ENCODE peak calls at places on chromosomes 16 and 17, in ten cellular contexts. W is sigmoid colon, J is A673, N is kidney epithelial cell, M is astrocyte of the spinal cord, L is MM.1S, U is fibroblast of pulmonary artery, V is fibroblast of lung, B is PC-9, D is neural progenitor cell. O is an unnamed sample.

GRCh38 chr17:4161179-4161559 is 18.2 kb downstream of the CYB5D2 start:
- DNase-seq in W (no peak), J (no peak), N (peak), M (peak), L (no peak), U (peak), V (peak), B (peak), D (no peak), O (peak)

GRCh38 chr17:73304971-73305786 is 6.6 kb downstream of the CDC42EP4 start:
- DNase-seq in W (peak), J (peak), N (peak), M (peak), L (no peak), U (peak), V (peak), B (peak), D (peak), O (peak)

GRCh38 chr17:16911141-16911937 is 60.6 kb downstream of the TNFRSF13B start:
- DNase-seq in W (no peak), J (no peak), N (no peak), M (peak), L (no peak), U (peak), V (no peak), B (no peak), D (no peak), O (peak)

GRCh38 chr17:16989953-16990860 is 18.3 kb upstream of the TNFRSF13B start:
- DNase-seq in W (peak), J (no peak), N (no peak), M (no peak), L (peak), U (no peak), V (no peak), B (no peak), D (no peak), O (peak)

GRCh38 chr17:47633996-47634395 is 15.7 kb upstream of the KPNB1 start:
- DNase-seq in W (no peak), J (no peak), N (no peak), M (no peak), L (no peak), U (no peak), V (no peak), B (no peak), D (no peak), O (peak)

GRCh38 chr16:3548859-3549258 is 28.3 kb downstream of the NLRC3 start:
- DNase-seq in W (no peak), J (no peak), N (no peak), M (no peak), L (no peak), U (no peak), V (no peak), B (no peak), D (no peak), O (no peak)

GRCh38 chr16:4465977-4466779 is 8.2 kb downstream of the NMRAL1 start:
- DNase-seq in W (no peak), J (no peak), N (no peak), M (no peak), L (no peak), U (peak), V (no peak), B (no peak), D (no peak), O (no peak)

GRCh38 chr16:9381399-9381798 is 290.0 kb downstream of the HAPSTR1 start:
- DNase-seq in W (no peak), J (no peak), N (no peak), M (no peak), L (no peak), U (no peak), V (no peak), B (no peak), D (no peak), O (no peak)

GRCh38 chr17:52213451-52213850 is 54.9 kb upstream of the CA10 start:
- DNase-seq in W (no peak), J (no peak), N (no peak), M (no peak), L (no peak), U (no peak), V (no peak), B (no peak), D (no peak), O (no peak)

GRCh38 chr16:20393801-20394637 is 10.5 kb downstream of the PDILT start:
- DNase-seq in W (peak), J (no peak), N (no peak), M (no peak), L (no peak), U (no peak), V (no peak), B (no peak), D (no peak), O (no peak)

GRCh38 chr16:49183911-49184310 is 97.7 kb downstream of the CBLN1 start:
- DNase-seq in W (no peak), J (peak), N (no peak), M (no peak), L (peak), U (no peak), V (no peak), B (no peak), D (peak), O (peak)

GRCh38 chr17:20266806-20267458 is 200.4 kb downstream of the LGALS9B start:
- DNase-seq in W (no peak), J (peak), N (peak), M (peak), L (no peak), U (peak), V (peak), B (peak), D (no peak), O (peak)

GRCh38 chr16:23254338-23254737 is 47.8 kb upstream of the SCNN1B start:
- DNase-seq in W (no peak), J (no peak), N (peak), M (peak), L (no peak), U (no peak), V (no peak), B (peak), D (peak), O (peak)

GRCh38 chr16:19095699-19096098 is 18.1 kb upstream of the ITPRIPL2 start:
- DNase-seq in W (no peak), J (no peak), N (no peak), M (peak), L (no peak), U (no peak), V (no peak), B (peak), D (no peak), O (peak)

GRCh38 chr17:40561871-40562611 is 3.2 kb downstream of the CCR7 start:
- DNase-seq in W (no peak), J (no peak), N (no peak), M (no peak), L (peak), U (no peak), V (no peak), B (no peak), D (no peak), O (no peak)

GRCh38 chr16:149024-149675 is 3.3 kb upstream of the HBZ start:
- DNase-seq in W (no peak), J (no peak), N (no peak), M (peak), L (no peak), U (no peak), V (peak), B (peak), D (no peak), O (no peak)

GRCh38 chr17:75693500-75694481 is 26.7 kb downstream of the SAP30BP start:
- DNase-seq in W (peak), J (peak), N (no peak), M (peak), L (no peak), U (peak), V (peak), B (no peak), D (peak), O (peak)

GRCh38 chr17:19904412-19904811 is 36.7 kb upstream of the ULK2 start:
- DNase-seq in W (no peak), J (no peak), N (no peak), M (peak), L (no peak), U (peak), V (peak), B (no peak), D (no peak), O (no peak)

GRCh38 chr17:80122026-80122575 is 20.7 kb downstream of the GAA start:
- DNase-seq in W (peak), J (no peak), N (no peak), M (no peak), L (no peak), U (no peak), V (no peak), B (no peak), D (no peak), O (no peak)

GRCh38 chr16:4647661-4647965 is 23.0 kb downstream of the MGRN1 start:
- DNase-seq in W (no peak), J (no peak), N (no peak), M (no peak), L (no peak), U (no peak), V (no peak), B (no peak), D (no peak), O (no peak)

GRCh38 chr17:9702916-9703780 is 57.8 kb downstream of the USP43 start:
- DNase-seq in W (no peak), J (no peak), N (no peak), M (no peak), L (no peak), U (no peak), V (no peak), B (no peak), D (no peak), O (no peak)

GRCh38 chr16:13270602-13271001 is 369.2 kb downstream of the SHISA9 start:
- DNase-seq in W (no peak), J (no peak), N (no peak), M (no peak), L (no peak), U (no peak), V (no peak), B (no peak), D (no peak), O (no peak)

DNA sequence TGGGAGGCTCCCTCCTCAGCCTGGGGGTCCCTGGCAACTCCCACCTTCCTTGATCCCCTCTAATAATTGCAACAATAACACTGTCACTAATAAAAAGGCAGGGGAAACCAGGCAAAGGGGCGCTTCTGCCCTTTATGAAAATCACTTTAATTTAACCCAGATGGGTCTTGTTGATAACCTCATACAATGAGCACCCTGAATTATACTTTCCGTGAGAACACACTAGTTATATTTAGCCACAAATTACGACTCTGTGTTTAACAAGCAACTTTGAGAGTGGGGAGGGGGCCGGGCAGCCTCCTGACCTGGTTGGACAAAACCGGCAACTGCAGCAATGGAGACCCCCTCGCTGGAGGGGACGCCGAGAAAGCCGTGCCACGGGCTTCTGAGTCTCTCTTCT is 5.7 kb upstream of the BAHCC1 start:
- DNase-seq in W (no peak), J (no peak), N (no peak), M (no peak), L (no peak), U (no peak), V (no peak), B (no peak), D (no peak), O (no peak)
- H3K4me3 ChIP-seq in W (no peak), J (no peak), N (no peak), M (no peak), L (no peak), U (no peak), V (no peak), B (no peak), D (no peak), O (no peak)

GRCh38 chr17:77509599-77509998 is 368.8 kb downstream of the SEC14L1 start:
- DNase-seq in W (no peak), J (no peak), N (no peak), M (no peak), L (no peak), U (no peak), V (no peak), B (no peak), D (no peak), O (no peak)

GRCh38 chr17:77507116-77507885 is 366.5 kb downstream of the SEC14L1 start:
- DNase-seq in W (peak), J (no peak), N (no peak), M (peak), L (no peak), U (no peak), V (no peak), B (no peak), D (peak), O (peak)

GRCh38 chr17:77510133-77510796 is 369.5 kb downstream of the SEC14L1 start:
- DNase-seq in W (peak), J (no peak), N (no peak), M (no peak), L (no peak), U (no peak), V (no peak), B (no peak), D (no peak), O (no peak)

GRCh38 chr17:77508047-77508715 is 367.4 kb downstream of the SEC14L1 start:
- DNase-seq in W (peak), J (no peak), N (no peak), M (no peak), L (no peak), U (no peak), V (no peak), B (no peak), D (no peak), O (peak)

DNA sequence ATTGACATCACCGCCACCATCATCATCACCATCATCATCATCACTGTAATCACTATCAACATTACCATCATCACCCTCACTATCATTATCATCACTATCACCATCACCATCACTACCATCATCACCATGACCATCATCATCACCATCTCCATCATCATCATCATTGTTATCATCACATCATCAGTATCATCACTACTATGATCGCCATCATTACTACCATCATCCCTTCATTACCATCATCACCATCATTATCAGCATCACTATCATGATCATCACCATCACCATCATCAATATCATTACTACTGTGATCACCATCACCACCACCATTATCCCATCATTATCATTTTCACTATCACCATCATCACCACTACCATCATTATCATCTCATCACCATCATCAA is 368.3 kb downstream of the SEC14L1 start:
- DNase-seq in W (no peak), J (no peak), N (no peak), M (no peak), L (no peak), U (no peak), V (no peak), B (no peak), D (no peak), O (no peak)
- TF ChIP-seq CTCF in W (no peak), J (no peak), N (no peak), M (no peak), L (no peak), U (no peak), V (no peak), B (no peak), D (no peak), O (no peak)

GRCh38 chr16:27210174-27210573 is 6.8 kb downstream of the KDM8 start:
- DNase-seq in W (no peak), J (no peak), N (no peak), M (no peak), L (no peak), U (no peak), V (no peak), B (no peak), D (no peak), O (no peak)

GRCh38 chr16:27208809-27209208 is 5.5 kb downstream of the KDM8 start:
- DNase-seq in W (no peak), J (no peak), N (no peak), M (peak), L (no peak), U (no peak), V (no peak), B (no peak), D (no peak), O (no peak)

GRCh38 chr16:27205436-27206065 is 2.2 kb downstream of the KDM8 start:
- DNase-seq in W (no peak), J (no peak), N (no peak), M (no peak), L (no peak), U (no peak), V (no peak), B (no peak), D (no peak), O (no peak)

GRCh38 chr16:27209591-27209990 is 6.3 kb downstream of the KDM8 start:
- DNase-seq in W (no peak), J (no peak), N (no peak), M (no peak), L (no peak), U (no peak), V (no peak), B (no peak), D (no peak), O (no peak)

DNA sequence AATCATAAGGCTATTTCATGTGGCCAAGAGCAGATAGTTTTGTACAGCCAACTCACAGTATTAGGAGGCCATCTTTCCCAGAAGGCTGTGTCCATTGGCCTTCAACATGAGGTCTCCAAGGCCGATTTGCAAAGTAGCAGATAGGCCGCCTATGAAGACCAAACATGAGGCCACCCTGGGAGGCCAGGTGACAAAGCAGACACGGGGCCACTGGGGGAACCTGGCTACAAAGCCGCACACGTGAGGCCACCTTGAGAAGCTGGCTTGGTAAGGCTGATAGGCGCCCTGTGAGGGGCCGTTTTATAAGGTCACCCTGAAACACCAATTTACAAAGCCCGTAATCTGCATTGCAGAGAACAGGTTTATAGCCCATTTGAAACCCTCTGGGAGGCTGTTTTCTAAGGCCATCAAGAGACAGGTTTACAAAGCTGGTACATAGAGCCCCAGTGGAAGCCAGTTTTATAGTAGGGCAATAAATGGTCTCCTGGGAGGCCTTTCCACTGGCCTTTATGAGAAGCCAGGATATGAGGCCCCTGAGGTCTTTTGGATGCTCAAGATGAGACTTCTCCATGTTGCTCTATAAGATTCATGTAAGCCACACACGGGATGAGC is 4.9 kb downstream of the KDM8 start:
- DNase-seq in W (no peak), J (no peak), N (no peak), M (no peak), L (no peak), U (no peak), V (no peak), B (no peak), D (no peak), O (no peak)
- H3K4me3 ChIP-seq in W (no peak), J (no peak), N (no peak), M (no peak), L (no peak), U (no peak), V (no peak), B (no peak), D (no peak), O (no peak)

DNA sequence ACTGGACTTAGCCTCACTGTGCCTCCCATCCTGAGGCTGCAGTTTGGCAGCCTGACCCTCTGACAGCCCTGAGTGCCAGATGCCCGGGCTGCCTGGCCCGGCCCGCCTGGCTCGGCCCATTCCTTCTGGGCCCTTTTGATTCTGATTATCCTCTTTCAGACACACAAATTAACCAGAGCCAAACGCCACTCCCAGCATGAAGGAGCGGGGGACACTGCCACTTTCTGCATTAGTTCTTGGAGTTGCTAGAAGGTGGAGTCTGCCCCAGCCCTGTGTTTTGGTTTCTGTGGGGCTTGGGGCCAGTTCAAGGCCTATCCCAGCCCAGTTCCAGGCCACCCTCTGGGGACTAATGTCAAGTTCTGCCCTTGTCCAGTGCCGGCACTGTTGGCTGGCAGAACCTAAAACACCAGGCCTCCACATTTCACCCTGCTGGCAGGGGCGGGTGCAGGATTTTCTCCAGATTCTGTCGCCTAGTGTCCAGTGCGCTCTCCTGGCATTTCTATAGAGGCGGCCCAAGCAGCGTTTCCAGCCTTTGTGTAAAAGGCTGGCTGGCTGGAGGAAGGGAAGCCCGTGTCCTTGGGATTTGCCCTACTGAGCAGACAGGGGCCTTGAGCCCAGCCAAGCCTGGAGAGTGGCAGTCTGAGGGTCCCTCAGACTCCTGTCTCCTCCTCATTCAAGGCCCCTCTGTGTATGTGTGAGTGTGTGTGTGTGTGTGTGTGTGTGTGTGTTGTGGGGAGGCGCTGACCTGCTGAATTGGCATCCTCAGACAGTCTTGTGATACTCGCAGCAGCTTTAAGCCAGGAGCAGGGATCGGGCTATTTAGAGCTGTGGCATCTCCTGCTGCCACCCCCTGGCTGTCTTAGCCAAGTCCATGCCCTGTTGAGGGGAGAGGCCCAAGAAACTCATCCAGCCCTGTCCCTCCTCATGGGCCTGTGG is 21.4 kb downstream of the PLCD3 start:
- DNase-seq in W (peak), J (no peak), N (no peak), M (no peak), L (no peak), U (no peak), V (no peak), B (no peak), D (no peak), O (peak)
- TF ChIP-seq CTCF in W (no peak), J (no peak), N (no peak), M (no peak), L (no peak), U (no peak), V (no peak), B (no peak), D (no peak), O (no peak)

DNA sequence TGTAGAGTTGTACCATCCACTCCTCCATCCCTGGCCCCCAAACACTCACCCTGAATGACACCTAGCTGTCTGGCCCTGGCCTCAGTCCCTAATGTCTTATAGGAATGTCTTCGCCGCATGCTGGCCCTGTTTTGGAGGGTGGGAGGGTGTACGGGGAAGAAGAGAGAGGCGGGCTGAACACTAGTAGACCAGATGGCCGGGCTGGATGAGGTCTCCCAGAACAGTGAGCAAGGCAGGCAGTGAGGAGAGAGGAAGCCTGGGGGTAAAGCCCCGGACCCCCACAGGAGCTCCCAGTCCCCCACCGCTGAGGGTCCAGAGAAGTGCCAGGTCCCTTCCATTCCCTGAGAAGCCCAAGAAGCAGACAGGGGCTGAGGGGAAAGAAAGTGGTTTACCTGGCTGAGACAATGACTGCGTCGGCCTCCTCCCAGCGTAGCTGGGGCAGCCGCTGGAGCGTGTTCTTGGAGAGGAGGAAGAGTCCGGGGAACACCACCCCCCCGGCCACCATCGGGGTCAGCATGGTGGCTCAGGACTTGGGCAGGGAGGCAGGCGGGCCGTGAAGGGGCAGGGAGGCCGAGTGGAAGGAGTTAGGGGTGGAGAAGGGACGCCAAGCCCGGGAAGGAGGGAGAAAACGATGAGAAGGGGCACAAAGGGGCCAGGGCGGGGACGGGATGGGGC is 923 bp downstream of the TLCD3B start:
- DNase-seq in W (no peak), J (no peak), N (no peak), M (no peak), L (no peak), U (no peak), V (no peak), B (no peak), D (peak), O (no peak)
- H3K4me3 ChIP-seq in W (no peak), J (no peak), N (no peak), M (no peak), L (no peak), U (no peak), V (no peak), B (no peak), D (peak), O (no peak)

O was measured in epithelial cell of esophagus.